ENCODE peak calls at places on chromosomes 13 and 19, in ten cellular contexts. C, P, T, W, G, V, H, M, B and Q are unnamed samples.

GRCh38 chr13:112732679-112733078 is 42.8 kb downstream of the ATP11A start:
- DNase-seq in B (no peak), H (no peak), C (no peak), V (no peak), T (no peak), G (no peak), W (no peak), M (no peak), P (no peak), Q (no peak)

GRCh38 chr13:36766295-36766694 is 52.7 kb upstream of the RFXAP start:
- DNase-seq in V (no peak), B (peak; percentile 11), M (peak; percentile 47), T (no peak), H (no peak), W (no peak), G (no peak), P (no peak), C (no peak), Q (no peak)

GRCh38 chr19:44796701-44797115 is 12.2 kb upstream of the BCAM start:
- DNase-seq in H (no peak), M (peak; percentile 23), T (peak; percentile 79), C (peak; percentile 66), B (no peak), P (no peak), V (no peak), G (peak; percentile 71), W (peak; percentile 69), Q (no peak)

GRCh38 chr19:11378319-11379189 is 4.1 kb downstream of the SWSAP1 start:
- DNase-seq in G (peak; percentile 81), B (peak; percentile 93), P (no peak), C (peak; percentile 44), V (no peak), H (peak; percentile 53), W (peak; percentile 62), T (peak; percentile 38), M (peak; percentile 89), Q (no peak)

GRCh38 chr13:52851153-52851962 is 2.9 kb upstream of the PCDH8 start:
- DNase-seq in W (peak; percentile 32), G (peak; percentile 67), B (peak; percentile 59), V (no peak), M (no peak), H (no peak), C (peak; percentile 26), T (peak; percentile 29), P (no peak), Q (no peak)

GRCh38 chr13:45500492-45501174 is 35.9 kb downstream of the COG3 start:
- DNase-seq in B (peak; percentile 82), V (no peak), G (no peak), P (no peak), C (no peak), W (no peak), T (no peak), H (no peak), M (peak; percentile 96), Q (no peak)

GRCh38 chr19:44738603-44739585 is 9.6 kb upstream of the BCL3 start:
- DNase-seq in G (peak; percentile 61), M (no peak), B (peak; percentile 53), P (no peak), W (peak; percentile 68), H (peak; percentile 30), T (no peak), V (no peak), C (no peak), Q (no peak)

GRCh38 chr19:12788682-12789097 is 2.6 kb upstream of the JUNB start:
- DNase-seq in C (peak; percentile 87), P (no peak), G (peak; percentile 96), H (peak; percentile 86), M (peak; percentile 75), V (no peak), T (peak; percentile 91), W (peak; percentile 81), B (peak; percentile 85), Q (peak; percentile 56)

GRCh38 chr19:16223746-16224145 is 26.0 kb downstream of the AP1M1 start:
- DNase-seq in V (no peak), H (no peak), G (no peak), P (peak; percentile 9), M (no peak), W (no peak), C (no peak), B (no peak), T (no peak), Q (no peak)

GRCh38 chr13:93945621-93946020 is 533.9 kb downstream of the DCT start:
- DNase-seq in V (no peak), M (no peak), G (no peak), W (no peak), P (no peak), H (no peak), C (no peak), T (no peak), B (no peak), Q (no peak)

GRCh38 chr13:40547545-40548322 is 118.7 kb downstream of the FOXO1 start:
- DNase-seq in V (no peak), M (no peak), H (no peak), W (no peak), P (no peak), G (no peak), T (no peak), B (no peak), C (no peak), Q (no peak)

GRCh38 chr13:106490887-106491321 is 44.6 kb downstream of the EFNB2 start:
- DNase-seq in B (no peak), V (no peak), P (no peak), G (peak; percentile 29), H (no peak), W (no peak), C (no peak), M (no peak), T (no peak), Q (no peak)

GRCh38 chr13:32754179-32754578 is 167.9 kb downstream of the PDS5B start:
- DNase-seq in T (no peak), M (no peak), H (no peak), C (no peak), P (no peak), W (no peak), G (no peak), B (no peak), V (no peak), Q (no peak)

GRCh38 chr19:4911314-4911713 is 2.0 kb downstream of the UHRF1 start:
- DNase-seq in H (no peak), G (no peak), M (peak; percentile 25), C (no peak), B (peak; percentile 59), T (no peak), V (no peak), W (no peak), P (no peak), Q (no peak)

GRCh38 chr13:93368296-93368695 is 141.7 kb downstream of the GPC6 start:
- DNase-seq in M (no peak), T (no peak), H (no peak), W (no peak), G (no peak), C (no peak), P (no peak), B (no peak), V (no peak), Q (no peak)

GRCh38 chr19:821976-822773 is 420 bp upstream of the PLPPR3 start:
- DNase-seq in H (no peak), W (no peak), V (no peak), B (no peak), C (no peak), P (no peak), T (no peak), M (no peak), G (peak; percentile 46), Q (no peak)
- H3K4me3 ChIP-seq in H (no peak overlapping the region), W (peak overlapping the region; percentile 44), V (no peak overlapping the region), B (peak overlapping the region; percentile 64), C (peak overlapping the region; percentile 63), P (peak overlapping the region; percentile 12), T (peak overlapping the region; percentile 52), M (peak overlapping the region; percentile 54), G (peak overlapping the region; percentile 46), Q (no peak overlapping the region)

GRCh38 chr13:97120976-97121375 is 101.2 kb upstream of the MBNL2 start:
- DNase-seq in M (no peak), P (no peak), C (no peak), H (no peak), V (no peak), B (no peak), G (no peak), W (no peak), T (no peak), Q (no peak)

GRCh38 chr13:97121894-97122293 is 100.2 kb upstream of the MBNL2 start:
- DNase-seq in T (no peak), P (no peak), M (peak; percentile 54), G (no peak), H (no peak), V (no peak), C (no peak), W (no peak), B (peak; percentile 46), Q (no peak)

GRCh38 chr13:97124237-97124636 is 97.9 kb upstream of the MBNL2 start:
- DNase-seq in V (no peak), P (no peak), C (no peak), B (no peak), H (no peak), M (no peak), T (no peak), W (no peak), G (no peak), Q (no peak)

GRCh38 chr13:97119899-97120745 is 102.0 kb upstream of the MBNL2 start:
- DNase-seq in W (no peak), M (peak; percentile 64), G (no peak), C (no peak), B (peak; percentile 84), T (no peak), H (no peak), P (no peak), V (no peak), Q (no peak)

GRCh38 chr13:97122381-97122996 is 99.6 kb upstream of the MBNL2 start:
- DNase-seq in T (no peak), V (no peak), B (peak; percentile 87), M (peak; percentile 73), W (no peak), P (no peak), G (no peak), C (no peak), H (no peak), Q (no peak)
- H3K27ac ChIP-seq in T (no peak overlapping the region), V (peak overlapping the region; percentile 17), B (peak overlapping the region; percentile 49), M (no peak overlapping the region), W (no peak overlapping the region), P (peak overlapping the region; percentile 61), G (no peak overlapping the region), C (no peak overlapping the region), H (no peak overlapping the region), Q (no peak overlapping the region)

DNA sequence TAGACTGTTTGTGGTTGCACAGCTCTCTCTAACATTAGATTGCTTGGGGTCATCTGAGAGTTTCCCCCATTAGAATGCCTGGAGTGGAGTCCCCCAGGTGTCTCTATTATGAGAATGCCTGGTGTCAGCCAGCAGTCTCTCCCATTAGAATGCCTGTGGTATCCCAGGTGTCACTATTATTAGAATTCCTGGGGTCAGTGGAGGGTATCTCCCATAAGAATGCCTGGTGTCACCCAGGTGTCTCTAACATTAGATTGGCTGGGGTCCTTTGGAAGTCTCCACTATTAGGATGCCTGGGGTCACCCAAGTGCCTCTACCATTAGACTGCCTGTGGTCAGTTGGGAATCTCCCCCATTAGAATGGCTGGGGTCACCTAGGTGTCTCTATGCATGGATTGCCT is 1495.1 kb downstream of the UQCRFS1 start:
- DNase-seq in T (no peak), M (no peak), G (no peak), C (no peak), V (no peak), H (no peak), W (no peak), B (no peak), P (no peak), Q (no peak)
- H3K9me3 ChIP-seq in T (peaks cover 14% of the 10 kb centered on the region), M (peaks cover 8% of the 10 kb centered on the region), G (no peaks in the 10 kb centered on the region), C (peaks cover 60% of the 10 kb centered on the region), V (no peaks in the 10 kb centered on the region), H (no peaks in the 10 kb centered on the region), W (peaks cover 50% of the 10 kb centered on the region), B (no peaks in the 10 kb centered on the region), P (no peaks in the 10 kb centered on the region), Q (peaks cover 10% of the 10 kb centered on the region)

GRCh38 chr13:99083976-99084375 is 106.1 kb upstream of the DOCK9 start:
- DNase-seq in W (no peak), H (no peak), C (no peak), B (no peak), T (no peak), V (no peak), G (no peak), M (no peak), P (no peak), Q (no peak)
- H3K4me3 ChIP-seq in W (no peak overlapping the region), H (no peak overlapping the region), C (no peak overlapping the region), B (no peak overlapping the region), T (no peak overlapping the region), V (peak overlapping the region; percentile 91), G (no peak overlapping the region), M (no peak overlapping the region), P (no peak overlapping the region), Q (peak overlapping the region; percentile 3)